ENCODE peak calls at places on chromosomes 7 and 10, in seven cellular contexts. N is BE2C, X is GM13976, A is cardiac fibroblast, J is RWPE1, O is GM12878, L is upper lobe of right lung. H is an unnamed sample.

GRCh38 chr10:77898323-77899079 is 28.1 kb downstream of the DLG5 start:
- DNase-seq in J (peak), L (peak), X (no peak), A (no peak), N (peak), O (no peak), H (no peak)

GRCh38 chr7:64965594-64965993 is 25.2 kb downstream of the ZNF117 start:
- DNase-seq in O (no peak), J (no peak), N (no peak), L (no peak), X (no peak), A (no peak), H (no peak)

GRCh38 chr10:6601224-6601805 is 21.2 kb upstream of the PRKCQ start:
- DNase-seq in A (no peak), J (no peak), L (no peak), O (no peak), N (no peak), X (no peak), H (no peak)

GRCh38 chr7:92639213-92639896 is 49.2 kb upstream of the FAM133B start:
- DNase-seq in A (no peak), N (no peak), J (no peak), X (no peak), O (no peak), L (no peak), H (no peak)

GRCh38 chr10:14971867-14972448 is 12.8 kb downstream of the MEIG1 start:
- DNase-seq in A (peak), O (no peak), X (no peak), N (peak), L (no peak), J (no peak), H (no peak)

GRCh38 chr10:3397231-3397630 is 224.6 kb upstream of the PITRM1 start:
- DNase-seq in N (no peak), A (peak), J (no peak), X (no peak), L (no peak), O (no peak), H (no peak)

GRCh38 chr7:84236398-84236797 is 41.8 kb upstream of the SEMA3A start:
- DNase-seq in N (no peak), L (no peak), O (no peak), J (peak), X (no peak), A (peak), H (no peak)

GRCh38 chr10:114611617-114612016 is 46.5 kb downstream of the ABLIM1 start:
- DNase-seq in A (no peak), L (no peak), O (no peak), J (no peak), X (no peak), N (no peak), H (no peak)

GRCh38 chr7:2312272-2312929 is 1.8 kb downstream of the SNX8 start:
- DNase-seq in N (no peak), O (no peak), A (no peak), J (no peak), L (no peak), X (peak), H (no peak)

GRCh38 chr7:135728136-135728669 is at the start of gene SLC13A4:
- DNase-seq in N (no peak), A (no peak), X (no peak), J (no peak), L (no peak), O (no peak), H (no peak)

GRCh38 chr7:150502519-150502918 is 12.2 kb upstream of the GIMAP7 start:
- DNase-seq in N (no peak), X (no peak), L (no peak), O (no peak), A (no peak), J (no peak), H (no peak)

GRCh38 chr10:112605063-112605462 is 158.0 kb downstream of the VTI1A start:
- DNase-seq in J (no peak), L (no peak), O (no peak), N (no peak), A (no peak), X (no peak), H (no peak)

GRCh38 chr7:152313879-152314604 is 121.8 kb downstream of the KMT2C start:
- DNase-seq in X (no peak), A (peak), O (no peak), N (peak), L (no peak), J (peak), H (no peak)

DNA sequence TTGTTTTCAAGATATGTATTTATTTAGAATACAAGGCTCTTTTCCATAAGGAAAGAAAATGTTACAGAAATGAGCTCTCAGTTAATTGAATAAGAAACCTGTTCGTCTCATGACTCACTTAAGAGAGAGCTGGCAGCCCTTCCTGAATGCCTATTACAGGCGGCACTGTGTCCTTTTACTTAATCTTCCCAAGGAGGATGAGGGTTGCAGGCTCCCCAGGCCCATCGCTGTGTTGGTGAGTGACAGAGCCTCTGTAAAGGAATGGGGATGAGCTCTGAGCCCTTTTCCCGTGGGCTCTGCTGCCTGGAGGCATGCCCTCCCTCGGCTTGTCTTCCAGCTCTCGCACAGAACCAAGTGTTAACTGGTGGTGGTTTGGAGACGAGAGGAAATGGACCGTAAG is 168.9 kb downstream of the CUX1 start:
- DNase-seq in L (no peak), O (no peak), A (peak), X (no peak), N (no peak), J (peak), H (no peak)
- TF ChIP-seq CTCF in L (no peak), O (no peak), A (no peak), X (no peak), N (no peak), J (no peak), H (no peak)

GRCh38 chr7:108972009-108972408 is 402.3 kb downstream of the DNAJB9 start:
- DNase-seq in X (no peak), J (no peak), L (no peak), A (no peak), N (no peak), O (no peak), H (no peak)

DNA sequence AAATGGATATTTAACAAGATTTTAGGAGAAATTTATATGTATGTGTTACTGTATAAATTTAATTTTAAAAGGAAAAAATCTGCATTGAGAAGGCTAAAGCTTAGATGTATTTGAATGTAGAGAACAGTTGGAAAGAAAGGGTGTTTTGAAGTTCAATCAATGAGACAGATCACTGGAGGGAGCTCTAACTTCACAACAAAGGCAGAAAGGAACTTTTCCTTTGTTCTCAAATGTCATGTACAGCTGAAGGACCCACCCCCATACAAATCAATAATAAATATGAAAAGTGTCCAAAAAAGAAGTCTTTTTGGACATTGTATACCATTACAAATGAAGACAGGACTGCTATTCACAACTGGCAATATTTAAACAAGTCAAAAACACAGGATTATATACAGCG is 403.4 kb downstream of the DNAJB9 start:
- DNase-seq in A (peak), J (no peak), O (no peak), X (no peak), L (no peak), N (no peak), H (no peak)
- TF ChIP-seq CTCF in A (no peak), J (no peak), O (no peak), X (no peak), L (no peak), N (peak), H (no peak)

DNA sequence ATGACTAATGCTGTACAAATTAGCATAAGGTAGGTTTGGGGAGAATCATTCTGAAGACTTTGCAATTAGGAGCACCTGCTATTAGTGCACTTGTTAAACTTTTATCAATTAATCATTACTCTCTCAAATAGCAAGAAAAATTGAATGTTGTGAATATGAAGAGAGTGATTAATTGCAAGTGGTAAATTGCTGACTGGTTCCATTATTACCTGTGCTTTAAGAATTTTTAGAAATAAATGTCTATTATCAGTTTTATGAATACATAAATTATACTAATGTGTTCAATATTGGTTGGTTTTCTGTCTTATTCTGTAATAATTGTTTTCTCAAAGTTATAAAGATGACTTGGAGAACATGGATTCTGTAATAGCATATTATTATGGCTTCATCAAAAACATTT is 47.3 kb upstream of the TMEM26 start:
- DNase-seq in N (no peak), X (no peak), L (no peak), A (no peak), J (no peak), O (no peak), H (no peak)
- TF ChIP-seq CTCF in N (no peak), X (no peak), L (no peak), A (no peak), J (no peak), O (no peak), H (no peak)

DNA sequence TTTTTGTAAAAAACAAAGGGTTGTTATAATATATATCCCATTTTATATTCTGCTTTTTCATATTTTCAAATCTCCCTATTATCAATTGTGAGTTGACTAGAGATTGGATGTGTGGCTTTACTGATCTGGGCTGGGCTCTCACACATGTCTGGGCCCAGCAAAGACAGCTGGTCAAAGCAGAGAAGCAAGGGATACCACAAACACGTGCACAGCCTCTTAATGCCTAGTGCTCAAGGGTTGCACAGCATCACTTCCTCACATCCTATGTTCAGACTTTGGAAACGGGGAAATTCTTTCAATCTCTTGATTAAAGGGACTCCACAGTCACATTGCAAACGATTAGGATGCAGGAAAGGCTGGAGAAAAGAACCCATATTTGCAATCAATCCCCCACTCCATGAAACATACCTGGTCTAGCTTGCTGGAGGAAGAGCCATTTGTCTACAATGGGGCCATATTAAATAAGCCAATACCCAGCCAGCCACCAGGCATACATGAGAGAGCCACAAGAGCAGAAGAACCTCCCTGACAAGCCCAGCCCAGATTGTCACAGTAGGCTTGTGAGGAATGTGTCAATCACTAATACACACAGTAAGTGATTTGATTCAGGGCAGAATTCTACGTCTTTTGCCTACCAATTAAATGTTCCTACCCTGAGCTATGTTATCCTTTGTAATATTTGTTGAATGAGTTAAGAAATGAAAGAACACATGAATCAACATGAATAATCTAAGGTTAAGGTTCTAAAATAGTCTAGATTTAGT is 431.2 kb downstream of the TNS3 start:
- DNase-seq in X (no peak), L (no peak), J (no peak), O (no peak), N (no peak), A (peak), H (no peak)
- TF ChIP-seq CTCF in X (no peak), L (no peak), J (no peak), O (no peak), N (no peak), A (no peak), H (no peak)

GRCh38 chr10:47404937-47405336 is 20.8 kb upstream of the ZNF488 start:
- DNase-seq in X (no peak), O (no peak), A (no peak), N (no peak), L (no peak), J (no peak), H (no peak)

GRCh38 chr10:47401874-47402645 is 18.0 kb upstream of the ZNF488 start:
- DNase-seq in J (no peak), A (no peak), N (no peak), X (no peak), L (no peak), O (no peak), H (no peak)

GRCh38 chr10:47404446-47404845 is 20.4 kb upstream of the ZNF488 start:
- DNase-seq in O (no peak), L (peak), A (no peak), X (no peak), J (no peak), N (no peak), H (no peak)

GRCh38 chr10:47402681-47403301 is 18.7 kb upstream of the ZNF488 start:
- DNase-seq in L (no peak), O (no peak), N (no peak), J (peak), A (peak), X (no peak), H (no peak)

DNA sequence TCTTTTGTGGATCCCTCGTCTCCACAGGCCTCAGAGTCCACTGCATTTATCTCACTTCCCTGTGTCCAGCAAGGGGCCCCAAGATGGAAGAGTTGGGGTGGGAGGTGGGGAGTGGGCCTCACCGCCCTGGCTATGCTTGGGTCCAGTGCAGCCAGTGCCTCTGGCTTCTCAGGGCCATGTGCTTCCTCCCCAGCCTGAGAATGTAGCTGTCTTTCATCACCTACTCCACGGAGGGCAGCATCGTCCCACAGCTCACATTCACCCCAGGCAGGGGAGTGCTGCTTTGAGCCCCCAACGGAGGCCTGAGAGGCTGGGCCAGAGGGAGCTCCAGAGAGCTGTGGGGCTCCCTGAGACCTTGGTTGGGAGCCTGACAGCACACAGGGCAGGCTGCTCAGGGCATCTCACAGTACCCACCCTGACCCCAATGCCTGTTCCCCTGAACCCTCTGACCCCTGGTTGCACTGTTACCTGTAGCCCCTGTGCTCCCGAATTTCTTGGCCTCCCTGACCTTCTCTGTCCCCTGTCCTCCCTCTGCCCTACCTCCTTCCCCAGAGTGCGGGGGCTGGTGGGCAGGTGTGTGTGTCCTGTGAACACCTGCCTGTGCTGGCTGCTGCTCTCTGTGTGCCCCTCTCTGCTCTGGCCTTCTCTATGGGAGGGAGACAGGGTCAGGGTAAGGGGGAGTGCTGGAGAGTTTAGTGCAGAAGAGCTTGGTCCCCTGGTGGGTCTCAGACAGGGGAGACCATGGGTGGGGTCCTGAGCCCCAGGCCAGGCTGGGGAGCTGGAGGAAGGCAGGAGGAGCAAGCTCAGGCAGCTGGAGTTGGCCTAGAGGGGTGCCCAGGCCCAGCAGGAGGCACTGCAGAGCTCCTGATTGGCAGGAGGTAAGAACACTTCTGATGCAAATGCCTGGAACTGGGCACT is 19.6 kb upstream of the ZNF488 start:
- DNase-seq in A (no peak), X (no peak), J (no peak), L (peak), O (no peak), N (no peak), H (no peak)
- TF ChIP-seq CTCF in A (no peak), X (no peak), J (no peak), L (no peak), O (no peak), N (no peak), H (no peak)

GRCh38 chr10:98467506-98468318 is 21.0 kb upstream of the HPS1 start:
- DNase-seq in A (peak), N (peak), J (peak), L (peak), X (peak), O (peak), H (peak)
- TF ChIP-seq CTCF in A (peak), N (peak), J (peak), L (peak), X (peak), O (peak), H (peak)

GRCh38 chr7:106099539-106099938 is 12.6 kb downstream of the SYPL1 start:
- DNase-seq in X (no peak), O (no peak), A (no peak), N (no peak), J (no peak), L (no peak), H (no peak)

GRCh38 chr7:106095634-106096033 is 16.5 kb downstream of the SYPL1 start:
- DNase-seq in L (no peak), A (no peak), J (no peak), X (no peak), O (no peak), N (no peak), H (no peak)

GRCh38 chr7:106098889-106099288 is 13.2 kb downstream of the SYPL1 start:
- DNase-seq in A (no peak), X (no peak), O (no peak), N (no peak), J (no peak), L (no peak), H (no peak)

GRCh38 chr7:106092204-106092603 is 19.9 kb downstream of the SYPL1 start:
- DNase-seq in N (no peak), X (no peak), L (no peak), A (no peak), O (no peak), J (no peak), H (no peak)

GRCh38 chr7:106094780-106095179 is 17.3 kb downstream of the SYPL1 start:
- DNase-seq in L (no peak), N (no peak), X (no peak), A (no peak), O (no peak), J (no peak), H (no peak)
- TF ChIP-seq CTCF in L (no peak), N (no peak), X (no peak), A (no peak), O (peak), J (peak), H (no peak)

DNA sequence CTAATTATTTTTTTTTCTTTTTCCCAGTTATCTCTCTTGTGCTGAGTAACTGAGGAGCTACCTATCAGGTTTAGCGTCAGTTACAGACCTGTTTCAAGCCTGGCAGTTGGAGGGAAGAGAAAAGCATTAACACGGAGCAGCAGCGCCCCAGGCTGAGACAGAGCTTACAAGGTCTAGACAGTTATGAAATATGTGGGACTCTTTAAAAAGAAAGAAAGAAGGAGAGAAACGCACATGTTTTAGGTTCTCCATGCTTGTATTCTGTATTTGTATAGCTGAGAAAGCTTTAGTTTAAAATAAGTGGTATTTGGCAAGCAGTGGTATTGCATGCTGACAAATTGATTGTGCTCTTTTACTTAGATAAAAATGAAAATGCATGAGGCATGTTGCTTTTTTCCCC is 157.6 kb downstream of the GRK5 start:
- DNase-seq in X (no peak), J (no peak), L (no peak), O (no peak), A (no peak), N (no peak), H (no peak)
- TF ChIP-seq CTCF in X (no peak), J (no peak), L (no peak), O (no peak), A (peak), N (no peak), H (no peak)

H was measured in mesothelial cell of epicardium.